ENCODE peak calls at places on chromosome 21, in nine cellular contexts. O is NK-92 treated with Interleukin-12 subunit alpha and Interleukin-12 subunit beta, amount 100 ng/mL, for 24 hours; Y is NCI-H1105 treated with DMSO at 0.1 percent for 48 hours; B is left ventricle myocardium inferior; F is tibial nerve; S is mesendoderm; X is kidney tubule cell; T is stimulated activated CD8-positive, alpha-beta memory T cell treated with anti-CD3 and anti-CD28 coated beads, Interleukin-4, amount 100 ng/mL, for 4 hours; R is AML-193. L is an unnamed sample.
A peak's percentile ranks its signal among the peaks of the same experiment; 100 is the strongest.

GRCh38 chr21:37542512-37542911 is 175.9 kb downstream of the DYRK1A start:
- DNase-seq in O (no peak), Y (no peak), B (no peak), F (no peak), S (no peak), X (no peak), T (no peak), R (no peak), L (no peak)

GRCh38 chr21:18164933-18165332 is 79.7 kb upstream of the CHODL start:
- DNase-seq in O (no peak), Y (no peak), B (no peak), F (no peak), S (peak; percentile 32), X (no peak), T (no peak), R (no peak), L (no peak)

GRCh38 chr21:15050588-15051377 is 14.0 kb downstream of the NRIP1 start:
- DNase-seq in O (no peak), Y (no peak), B (no peak), F (no peak), S (peak; percentile 50), X (no peak), T (no peak), R (no peak), L (no peak)

GRCh38 chr21:41639336-41639735 is 127.5 kb downstream of the RIPK4 start:
- DNase-seq in O (no peak), Y (no peak), B (no peak), F (no peak), S (no peak), X (no peak), T (no peak), R (no peak), L (no peak)

GRCh38 chr21:34569381-34569979 is 45.4 kb downstream of the RCAN1 start:
- DNase-seq in O (no peak), Y (no peak), B (no peak), F (no peak), S (no peak), X (no peak), T (no peak), R (no peak), L (no peak)

GRCh38 chr21:26570203-26570602 is 2.9 kb downstream of the CYYR1 start:
- DNase-seq in O (no peak), Y (no peak), B (no peak), F (no peak), S (peak; percentile 57), X (no peak), T (no peak), R (no peak), L (no peak)

GRCh38 chr21:17527711-17528110 is 14.9 kb downstream of the CXADR start:
- DNase-seq in O (no peak), Y (no peak), B (no peak), F (no peak), S (no peak), X (no peak), T (no peak), R (no peak), L (no peak)

GRCh38 chr21:45788635-45789506 is 145.3 kb downstream of the PCBP3 start:
- DNase-seq in O (no peak), Y (no peak), B (no peak), F (no peak), S (no peak), X (peak; percentile 20), T (no peak), R (no peak), L (no peak)

GRCh38 chr21:28018741-28019669 is 973.7 kb downstream of the LTN1 start:
- DNase-seq in O (peak; percentile 22), Y (no peak), B (no peak), F (no peak), S (no peak), X (peak; percentile 53), T (no peak), R (no peak), L (peak; percentile 9)

GRCh38 chr21:42389449-42389835 is 6.4 kb downstream of the TMPRSS3 start:
- DNase-seq in O (no peak), Y (no peak), B (no peak), F (no peak), S (no peak), X (peak; percentile 45), T (no peak), R (no peak), L (no peak)

GRCh38 chr21:35352066-35352770 is 303.1 kb upstream of the RUNX1 start:
- DNase-seq in O (no peak), Y (no peak), B (no peak), F (no peak), S (no peak), X (peak; percentile 85), T (no peak), R (no peak), L (no peak)

GRCh38 chr21:14120091-14120734 is 90.5 kb downstream of the LIPI start:
- DNase-seq in O (peak; percentile 45), Y (peak; percentile 45), B (no peak), F (no peak), S (peak; percentile 56), X (peak; percentile 29), T (no peak), R (peak; percentile 46), L (no peak)

GRCh38 chr21:29610960-29611359 is 312.2 kb downstream of the BACH1 start:
- DNase-seq in O (no peak), Y (no peak), B (no peak), F (no peak), S (no peak), X (no peak), T (no peak), R (no peak), L (no peak)

GRCh38 chr21:30839304-30839703 is 9.7 kb upstream of the KRTAP7-1 start:
- DNase-seq in O (peak; percentile 23), Y (peak; percentile 9), B (no peak), F (no peak), S (peak; percentile 71), X (peak; percentile 30), T (no peak), R (peak; percentile 8), L (peak; percentile 30)

GRCh38 chr21:40837456-40837855 is 9.5 kb downstream of the DSCAM start:
- DNase-seq in O (no peak), Y (no peak), B (no peak), F (no peak), S (no peak), X (no peak), T (no peak), R (no peak), L (no peak)

GRCh38 chr21:15617968-15618367 is 111.8 kb upstream of the USP25 start:
- DNase-seq in O (no peak), Y (peak; percentile 41), B (no peak), F (no peak), S (peak; percentile 25), X (peak; percentile 61), T (no peak), R (no peak), L (peak; percentile 86)

GRCh38 chr21:45333583-45334121 is 46.0 kb upstream of the POFUT2 start:
- DNase-seq in O (no peak), Y (no peak), B (peak; percentile 3), F (no peak), S (no peak), X (peak; percentile 44), T (no peak), R (no peak), L (peak; percentile 47)

GRCh38 chr21:32331444-32332305 is 33.0 kb downstream of the MRAP start:
- DNase-seq in O (no peak), Y (no peak), B (no peak), F (no peak), S (no peak), X (no peak), T (no peak), R (no peak), L (no peak)

GRCh38 chr21:45804809-45805313 is 161.3 kb downstream of the PCBP3 start:
- DNase-seq in O (no peak), Y (no peak), B (no peak), F (no peak), S (no peak), X (no peak), T (no peak), R (no peak), L (peak; percentile 15)

GRCh38 chr21:40383951-40384350 is 463.0 kb downstream of the DSCAM start:
- DNase-seq in O (no peak), Y (no peak), B (no peak), F (no peak), S (no peak), X (no peak), T (no peak), R (no peak), L (no peak)

GRCh38 chr21:40334159-40334558 is 466.9 kb downstream of the PCP4 start:
- DNase-seq in O (no peak), Y (no peak), B (no peak), F (no peak), S (no peak), X (peak; percentile 3), T (no peak), R (no peak), L (no peak)

GRCh38 chr21:21897275-21897883 is 899.2 kb downstream of the NCAM2 start:
- DNase-seq in O (no peak), Y (peak; percentile 77), B (no peak), F (no peak), S (no peak), X (no peak), T (no peak), R (no peak), L (peak; percentile 32)

GRCh38 chr21:45327458-45328197 is 39.9 kb upstream of the POFUT2 start:
- DNase-seq in O (no peak), Y (no peak), B (peak; percentile 13), F (no peak), S (no peak), X (no peak), T (no peak), R (no peak), L (peak; percentile 80)

GRCh38 chr21:46057111-46057709 is 40.7 kb upstream of the COL6A2 start:
- DNase-seq in O (no peak), Y (no peak), B (no peak), F (no peak), S (no peak), X (no peak), T (peak; percentile 45), R (no peak), L (peak; percentile 66)

GRCh38 chr21:41226853-41227252 is 58.9 kb downstream of the BACE2 start:
- DNase-seq in O (no peak), Y (no peak), B (no peak), F (no peak), S (no peak), X (no peak), T (no peak), R (no peak), L (peak; percentile 30)

GRCh38 chr21:36761685-36762084 is 62.8 kb downstream of the SIM2 start:
- DNase-seq in O (no peak), Y (no peak), B (no peak), F (no peak), S (no peak), X (no peak), T (no peak), R (no peak), L (no peak)